ENCODE peak calls at places on chromosomes 1 and 21, in four cellular contexts. One of them, this sample, is unnamed.

GRCh38 chr1:94120591-94120901 is 402 bp downstream of the ABCA4 start:
- DNase-seq in HepG2: no peak
- DNase-seq in K562: no peak
- DNase-seq in GM12878: no peak
- DNase-seq in this sample: no peak

GRCh38 chr21:41090981-41091380 is 77.0 kb upstream of the BACE2 start:
- DNase-seq in HepG2: no peak
- DNase-seq in GM12878: no peak
- DNase-seq in K562: no peak
- DNase-seq in this sample: no peak

GRCh38 chr1:154663656-154664055 is 55.7 kb upstream of the ADAR start:
- DNase-seq in K562: no peak
- DNase-seq in HepG2: no peak
- DNase-seq in GM12878: no peak
- DNase-seq in this sample: no peak

GRCh38 chr21:38965241-38965640 is 159.5 kb downstream of the ETS2 start:
- DNase-seq in GM12878: no peak
- DNase-seq in K562: no peak
- DNase-seq in HepG2: peak
- DNase-seq in this sample: no peak

GRCh38 chr1:184753608-184754478 is 815 bp downstream of the EDEM3 start:
- DNase-seq in K562: peak
- DNase-seq in HepG2: peak
- DNase-seq in GM12878: no peak
- DNase-seq in this sample: peak

GRCh38 chr1:7186382-7187120 is 401.3 kb downstream of the CAMTA1 start:
- DNase-seq in K562: no peak
- DNase-seq in HepG2: no peak
- DNase-seq in GM12878: no peak
- DNase-seq in this sample: peak

GRCh38 chr1:238458924-238459323 is 568.2 kb upstream of the ZP4 start:
- DNase-seq in GM12878: no peak
- DNase-seq in HepG2: no peak
- DNase-seq in K562: no peak
- DNase-seq in this sample: no peak

GRCh38 chr1:100455478-100456072 is 82.4 kb upstream of the GPR88 start:
- DNase-seq in K562: no peak
- DNase-seq in HepG2: no peak
- DNase-seq in GM12878: no peak
- DNase-seq in this sample: no peak

GRCh38 chr21:38494688-38495087 is 3.6 kb downstream of the ERG start:
- DNase-seq in HepG2: no peak
- DNase-seq in K562: no peak
- DNase-seq in GM12878: no peak
- DNase-seq in this sample: no peak

GRCh38 chr1:45730075-45730779 is 20.2 kb downstream of the IPP start:
- DNase-seq in GM12878: no peak
- DNase-seq in K562: no peak
- DNase-seq in HepG2: no peak
- DNase-seq in this sample: no peak

GRCh38 chr1:53321366-53321765 is 6.5 kb downstream of the LRP8 start:
- DNase-seq in HepG2: no peak
- DNase-seq in K562: peak
- DNase-seq in GM12878: no peak
- DNase-seq in this sample: peak

GRCh38 chr1:178088651-178089050 is 5.3 kb upstream of the RASAL2 start:
- DNase-seq in K562: no peak
- DNase-seq in HepG2: no peak
- DNase-seq in GM12878: no peak
- DNase-seq in this sample: no peak

GRCh38 chr21:42544544-42544943 is 30.9 kb downstream of the SLC37A1 start:
- DNase-seq in K562: peak
- DNase-seq in GM12878: no peak
- DNase-seq in HepG2: no peak
- DNase-seq in this sample: peak

GRCh38 chr1:15452216-15452615 is 4.3 kb upstream of the CELA2A start:
- DNase-seq in GM12878: no peak
- DNase-seq in HepG2: no peak
- DNase-seq in K562: no peak
- DNase-seq in this sample: no peak

GRCh38 chr21:34695434-34695833 is 26.6 kb downstream of the CLIC6 start:
- DNase-seq in K562: no peak
- DNase-seq in HepG2: no peak
- DNase-seq in GM12878: peak
- DNase-seq in this sample: no peak

GRCh38 chr1:46110521-46110920 is 21.9 kb downstream of the PIK3R3 start:
- DNase-seq in K562: no peak
- DNase-seq in HepG2: no peak
- DNase-seq in GM12878: no peak
- DNase-seq in this sample: no peak

GRCh38 chr1:78520843-78521242 is 30.1 kb downstream of the PTGFR start:
- DNase-seq in GM12878: no peak
- DNase-seq in HepG2: no peak
- DNase-seq in K562: no peak
- DNase-seq in this sample: no peak

GRCh38 chr1:184118051-184118450 is 66.5 kb downstream of the TSEN15 start:
- DNase-seq in HepG2: no peak
- DNase-seq in K562: no peak
- DNase-seq in GM12878: no peak
- DNase-seq in this sample: no peak

GRCh38 chr1:220691039-220691684 is 999 bp downstream of the C1orf115 start:
- DNase-seq in GM12878: no peak
- DNase-seq in K562: no peak
- DNase-seq in HepG2: peak
- DNase-seq in this sample: no peak

GRCh38 chr1:89637496-89637895 is 4.6 kb downstream of the LRRC8C start:
- DNase-seq in HepG2: no peak
- DNase-seq in K562: no peak
- DNase-seq in GM12878: no peak
- DNase-seq in this sample: no peak

GRCh38 chr21:45169682-45170081 is 95.3 kb downstream of the ADARB1 start:
- DNase-seq in K562: no peak
- DNase-seq in GM12878: no peak
- DNase-seq in HepG2: no peak
- DNase-seq in this sample: no peak

GRCh38 chr21:25506268-25506667 is 101.0 kb downstream of the MRPL39 start:
- DNase-seq in HepG2: no peak
- DNase-seq in GM12878: no peak
- DNase-seq in K562: no peak
- DNase-seq in this sample: no peak

GRCh38 chr1:86419277-86419903 is 4.6 kb upstream of the CLCA2 start:
- DNase-seq in K562: peak
- DNase-seq in GM12878: no peak
- DNase-seq in HepG2: no peak
- DNase-seq in this sample: peak

GRCh38 chr1:24742090-24742938 is 2.9 kb upstream of the CLIC4 start:
- DNase-seq in GM12878: no peak
- DNase-seq in HepG2: peak
- DNase-seq in K562: peak
- DNase-seq in this sample: peak

GRCh38 chr1:87203890-87204289 is 124.8 kb upstream of the LMO4 start:
- DNase-seq in HepG2: no peak
- DNase-seq in K562: no peak
- DNase-seq in GM12878: no peak
- DNase-seq in this sample: no peak

GRCh38 chr1:5423109-5423508 is 569.1 kb downstream of the NPHP4 start:
- DNase-seq in HepG2: no peak
- DNase-seq in K562: no peak
- DNase-seq in GM12878: no peak
- DNase-seq in this sample: no peak
- TF ChIP-seq ETV6 in HepG2: no peak
- TF ChIP-seq ETV6 in K562: no peak
- TF ChIP-seq ETV6 in GM12878: no peak
- TF ChIP-seq ETV6 in this sample: no peak

GRCh38 chr1:37474697-37475379 is 458 bp downstream of the ZC3H12A start:
- DNase-seq in GM12878: no peak
- DNase-seq in K562: peak
- DNase-seq in HepG2: no peak
- DNase-seq in this sample: no peak

GRCh38 chr1:37475380-37476086 is 1.2 kb downstream of the ZC3H12A start:
- DNase-seq in HepG2: no peak
- DNase-seq in GM12878: no peak
- DNase-seq in K562: peak
- DNase-seq in this sample: no peak

GRCh38 chr1:37476460-37477197 is 2.2 kb downstream of the ZC3H12A start:
- DNase-seq in HepG2: peak
- DNase-seq in GM12878: no peak
- DNase-seq in K562: peak
- DNase-seq in this sample: no peak

GRCh38 chr1:37477198-37477931 is 3.0 kb downstream of the ZC3H12A start:
- DNase-seq in K562: peak
- DNase-seq in HepG2: peak
- DNase-seq in GM12878: peak
- DNase-seq in this sample: peak

DNA sequence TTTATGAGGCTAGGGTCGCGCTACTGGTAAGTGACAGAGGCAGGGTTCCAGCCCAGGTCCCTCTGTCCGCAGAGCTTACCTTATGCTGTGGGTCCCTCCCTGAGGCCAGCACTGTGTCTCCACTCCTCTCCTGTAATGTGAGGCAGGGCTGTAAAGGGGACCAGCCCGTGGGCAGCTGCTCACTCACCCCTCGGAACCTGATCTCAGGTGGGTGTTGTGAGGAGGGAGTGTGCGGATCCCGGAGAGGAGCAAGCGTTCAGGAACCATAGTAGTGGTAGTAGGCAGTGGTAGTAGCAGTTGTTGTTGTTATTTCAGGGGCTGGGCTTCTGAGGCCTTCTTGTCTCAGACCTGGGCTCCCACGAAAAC is 1.7 kb downstream of the ZC3H12A start:
- DNase-seq in HepG2: no peak
- DNase-seq in GM12878: no peak
- DNase-seq in K562: no peak
- DNase-seq in this sample: no peak
- TF ChIP-seq ETV6 in HepG2: no peak
- TF ChIP-seq ETV6 in GM12878: no peak
- TF ChIP-seq ETV6 in K562: no peak
- TF ChIP-seq ETV6 in this sample: no peak

GRCh38 chr1:209220048-209220524 is 363.4 kb upstream of the CAMK1G start:
- DNase-seq in K562: no peak
- DNase-seq in GM12878: no peak
- DNase-seq in HepG2: no peak
- DNase-seq in this sample: no peak
- TF ChIP-seq ETV6 in K562: no peak
- TF ChIP-seq ETV6 in GM12878: no peak
- TF ChIP-seq ETV6 in HepG2: no peak
- TF ChIP-seq ETV6 in this sample: no peak

DNA sequence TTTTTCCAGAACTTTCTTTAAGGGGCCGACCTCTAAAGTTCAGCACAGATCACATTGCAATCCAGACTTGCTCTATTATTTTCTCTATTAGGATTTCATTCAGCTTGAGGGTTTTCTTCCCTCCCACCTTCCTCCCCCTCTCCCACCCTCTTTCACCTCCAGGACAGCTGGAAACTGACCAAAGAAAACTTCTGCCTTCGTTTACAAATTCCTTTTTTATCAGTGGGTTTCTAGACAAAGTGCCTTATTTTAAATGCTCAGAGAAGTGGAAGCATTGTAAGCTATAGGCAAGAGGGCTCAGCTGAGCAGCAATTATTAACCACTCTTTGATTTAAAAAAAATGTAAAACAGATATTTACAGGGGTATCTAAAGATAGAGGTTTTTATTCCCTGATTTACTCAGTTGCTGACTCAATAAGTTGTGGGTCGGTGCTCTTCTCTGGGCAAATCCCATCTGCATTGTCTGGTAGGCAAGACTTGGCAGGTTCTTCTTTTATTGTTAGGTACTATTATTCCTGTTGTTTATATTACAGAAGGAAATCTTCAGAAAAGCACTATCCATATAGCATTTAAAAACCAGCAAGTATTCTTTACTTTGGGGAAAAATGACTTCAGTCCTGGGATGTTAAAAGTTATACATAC is 277.0 kb upstream of the C1orf105 start:
- DNase-seq in HepG2: no peak
- DNase-seq in GM12878: no peak
- DNase-seq in K562: no peak
- DNase-seq in this sample: no peak
- TF ChIP-seq ETV6 in HepG2: no peak
- TF ChIP-seq ETV6 in GM12878: no peak
- TF ChIP-seq ETV6 in K562: no peak
- TF ChIP-seq ETV6 in this sample: no peak

This sample was measured in WTC11.